ENCODE peak calls at places on chromosomes 4 and X, in six cellular contexts. G is GM23248, J is hepatocyte, N is GM23338, V is OCI-LY7, X is SK-N-SH. C is an unnamed sample. For H4K20me1, the result is how much of the 10 kb centered on the place peaks cover.

GRCh38 chrX:71464968-71465367 is 67.9 kb upstream of the OGT start:
- DNase-seq in G (no peak), J (no peak), N (no peak), V (no peak), X (no peak), C (no peak)

GRCh38 chr4:158410272-158410671 is 111.4 kb upstream of the RXFP1 start:
- DNase-seq in G (peak), J (no peak), N (peak), V (no peak), X (no peak), C (peak)

GRCh38 chr4:168656055-168656660 is 159.3 kb downstream of the PALLD start:
- DNase-seq in G (peak), J (no peak), N (no peak), V (no peak), X (no peak), C (peak)

GRCh38 chrX:113369056-113369455 is 528.4 kb upstream of the AMOT start:
- DNase-seq in G (no peak), J (no peak), N (peak), V (no peak), X (no peak), C (no peak)

GRCh38 chr4:2166253-2166652 is 75.7 kb downstream of the HAUS3 start:
- DNase-seq in G (no peak), J (no peak), N (no peak), V (no peak), X (peak), C (no peak)

GRCh38 chr4:11529625-11530201 is 101.0 kb upstream of the HS3ST1 start:
- DNase-seq in G (no peak), J (peak), N (no peak), V (no peak), X (no peak), C (peak)

GRCh38 chr4:23904639-23905061 is 14.8 kb upstream of the PPARGC1A start:
- DNase-seq in G (no peak), J (no peak), N (no peak), V (no peak), X (no peak), C (no peak)

GRCh38 chr4:143391261-143391660 is 54.6 kb downstream of the GAB1 start:
- DNase-seq in G (no peak), J (no peak), N (peak), V (peak), X (no peak), C (no peak)

GRCh38 chrX:30241724-30242415 is at the start of gene MAGEB4:
- DNase-seq in G (no peak), J (no peak), N (no peak), V (no peak), X (no peak), C (no peak)

GRCh38 chr4:125313989-125314602 is 659 bp upstream of the FAT4 start:
- DNase-seq in G (peak), J (peak), N (peak), V (no peak), X (no peak), C (no peak)

GRCh38 chr4:22857411-22857810 is 164.7 kb downstream of the GBA3 start:
- DNase-seq in G (no peak), J (no peak), N (no peak), V (no peak), X (no peak), C (no peak)

GRCh38 chrX:43552166-43552565 is 103.9 kb upstream of the MAOA start:
- DNase-seq in G (no peak), J (peak), N (no peak), V (no peak), X (no peak), C (peak)

GRCh38 chrX:8820910-8821527 is 19.8 kb upstream of the FAM9A start:
- DNase-seq in G (peak), J (peak), N (peak), V (no peak), X (no peak), C (peak)

GRCh38 chr4:823761-824460 is 2.0 kb downstream of the CPLX1 start:
- DNase-seq in G (no peak), J (no peak), N (peak), V (no peak), X (no peak), C (no peak)

GRCh38 chrX:15686818-15687685 is 22.4 kb upstream of the CLTRN start:
- DNase-seq in G (peak), J (peak), N (peak), V (peak), X (peak), C (peak)

GRCh38 chr4:159607824-159608223 is 504.9 kb downstream of the RAPGEF2 start:
- DNase-seq in G (no peak), J (no peak), N (peak), V (no peak), X (no peak), C (no peak)

GRCh38 chr4:40525811-40526598 is 103.7 kb downstream of the RBM47 start:
- DNase-seq in G (peak), J (peak), N (peak), V (no peak), X (no peak), C (peak)

GRCh38 chr4:87458913-87459312 is 36.5 kb downstream of the NUDT9 start:
- DNase-seq in G (no peak), J (no peak), N (no peak), V (no peak), X (no peak), C (no peak)

GRCh38 chr4:15718465-15718864 is 15.6 kb downstream of the BST1 start:
- DNase-seq in G (no peak), J (no peak), N (no peak), V (no peak), X (no peak), C (no peak)

GRCh38 chr4:131370846-131371245 is 1778.2 kb upstream of the PCDH10 start:
- DNase-seq in G (no peak), J (peak), N (no peak), V (no peak), X (no peak), C (peak)

GRCh38 chrX:65196758-65197371 is 220.6 kb upstream of the ZC4H2 start:
- DNase-seq in G (peak), J (peak), N (peak), V (peak), X (no peak), C (peak)

GRCh38 chrX:10168226-10168625 is 11.5 kb downstream of the CLCN4 start:
- DNase-seq in G (no peak), J (no peak), N (no peak), V (no peak), X (no peak), C (no peak)

GRCh38 chr4:139552506-139552905 is 3.5 kb downstream of the SETD7 start:
- DNase-seq in G (peak), J (no peak), N (no peak), V (no peak), X (no peak), C (no peak)

GRCh38 chr4:88765729-88766128 is 68.1 kb upstream of the NAP1L5 start:
- DNase-seq in G (peak), J (no peak), N (no peak), V (no peak), X (no peak), C (peak)

GRCh38 chr4:108060164-108060563 is 70.5 kb downstream of the HADH start:
- DNase-seq in G (peak), J (peak), N (peak), V (no peak), X (peak), C (peak)

GRCh38 chr4:19857405-19857804 is 394.3 kb upstream of the SLIT2 start:
- DNase-seq in G (peak), J (peak), N (no peak), V (no peak), X (no peak), C (no peak)

GRCh38 chr4:153912296-153912695 is 123.4 kb upstream of the SFRP2 start:
- DNase-seq in G (no peak), J (no peak), N (no peak), V (no peak), X (no peak), C (no peak)

GRCh38 chrX:93422693-93423092 is 250.7 kb downstream of the NAP1L3 start:
- DNase-seq in G (peak), J (peak), N (peak), V (peak), X (peak), C (peak)

GRCh38 chr4:106195435-106195950 is 120.5 kb downstream of the TBCK start:
- DNase-seq in G (no peak), J (peak), N (peak), V (no peak), X (no peak), C (no peak)

GRCh38 chr4:8267077-8267476 is 2.5 kb upstream of the HTRA3 start:
- DNase-seq in G (peak), J (peak), N (peak), V (peak), X (peak), C (peak)

GRCh38 chrX:50536955-50537354 is 66.3 kb upstream of the DGKK start:
- DNase-seq in G (no peak), J (no peak), N (no peak), V (peak), X (no peak), C (no peak)

GRCh38 chrX:63920875-63921274 is 135.9 kb upstream of the ARHGEF9 start:
- DNase-seq in G (no peak), J (no peak), N (no peak), V (peak), X (no peak), C (no peak)

GRCh38 chr4:140755811-140756291 is 334 bp downstream of the TBC1D9 start:
- DNase-seq in G (peak), J (peak), N (peak), V (peak), X (peak), C (no peak)

GRCh38 chr4:6378493-6379445 is 93.6 kb downstream of the PPP2R2C start:
- DNase-seq in G (no peak), J (no peak), N (no peak), V (no peak), X (no peak), C (no peak)

GRCh38 chrX:47628980-47629379 is 750 bp downstream of the CFP start:
- DNase-seq in G (no peak), J (no peak), N (peak), V (peak), X (no peak), C (peak)

GRCh38 chrX:24153175-24153795 is 3.8 kb downstream of the ZFX start:
- DNase-seq in G (peak), J (peak), N (peak), V (peak), X (no peak), C (no peak)

DNA sequence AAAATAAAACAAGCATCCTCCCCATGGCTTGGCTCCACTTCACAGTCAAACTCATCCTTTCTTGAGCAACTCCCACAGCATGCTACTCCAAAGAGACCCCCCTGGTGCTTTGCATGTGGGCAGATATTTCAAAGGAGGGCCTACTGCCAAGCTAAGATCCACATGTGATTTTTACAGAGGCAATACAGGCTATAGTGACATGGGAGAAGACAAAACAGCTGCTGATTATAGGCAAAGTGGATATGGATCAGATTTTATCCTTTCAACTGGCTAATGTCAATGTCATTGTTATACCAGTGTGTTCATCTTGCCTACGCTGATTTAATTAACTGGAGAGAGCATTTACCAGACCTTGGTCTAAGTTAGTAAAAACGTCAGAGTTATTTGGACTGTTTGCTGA is 328.3 kb downstream of the KLHL13 start:
- DNase-seq in G (no peak), J (no peak), N (no peak), V (no peak), X (peak), C (no peak)
- TF ChIP-seq EZH2phosphoT487 in G (no peak), J (no peak), N (no peak), V (no peak), X (no peak), C (no peak)

DNA sequence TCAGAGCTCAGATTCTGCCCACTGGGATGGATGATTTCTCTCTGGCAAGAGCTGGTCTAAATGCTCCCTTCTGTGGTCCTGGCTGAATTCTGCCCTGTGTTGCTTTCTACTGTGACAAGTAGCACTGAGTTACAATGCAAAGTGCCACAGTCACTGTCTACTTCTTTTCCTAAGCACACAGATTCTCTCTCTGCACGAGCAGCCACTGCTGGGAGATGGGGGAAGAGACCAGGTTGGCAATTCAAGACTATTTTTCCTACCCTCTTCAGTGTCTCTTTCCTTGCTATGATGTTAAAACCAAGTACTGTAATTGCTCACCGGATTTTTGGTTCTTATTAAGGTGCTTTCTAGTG is 45.5 kb downstream of the STAP1 start:
- DNase-seq in G (no peak), J (no peak), N (no peak), V (no peak), X (no peak), C (no peak)
- H4K20me1 ChIP-seq in G (under half), J (under half), N (under half), V (under half), X (under half), C (under half)

DNA sequence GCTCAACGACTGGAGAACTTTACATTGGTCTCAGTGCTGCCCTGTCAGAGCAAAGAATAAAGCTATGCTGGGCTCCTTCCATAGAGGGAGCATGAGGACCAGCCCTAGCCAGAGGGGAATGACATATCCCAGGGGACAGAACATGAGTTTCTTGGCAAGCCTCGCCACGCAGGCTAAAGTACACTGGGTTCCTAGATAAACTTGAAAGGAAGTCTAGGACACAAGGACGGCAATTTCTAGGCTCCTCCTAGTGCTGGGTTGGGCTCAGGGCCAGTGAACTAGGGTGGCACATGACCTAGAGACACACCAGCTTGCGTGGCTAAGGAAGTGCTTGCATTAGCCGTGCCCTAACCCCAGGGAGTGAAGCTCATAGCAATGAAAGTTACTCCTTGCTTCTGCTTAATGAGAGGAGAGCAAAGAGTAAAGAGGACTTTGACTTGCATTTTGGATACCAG is 141.0 kb downstream of the MAB21L2 start:
- DNase-seq in G (peak), J (peak), N (peak), V (no peak), X (no peak), C (peak)
- TF ChIP-seq EZH2phosphoT487 in G (no peak), J (no peak), N (no peak), V (no peak), X (no peak), C (no peak)

GRCh38 chrX:1387141-1387776 is 4.7 kb downstream of the SLC25A6 start:
- DNase-seq in G (no peak), J (no peak), N (no peak), V (no peak), X (peak), C (no peak)

GRCh38 chrX:1384738-1385250 is 7.1 kb downstream of the SLC25A6 start:
- DNase-seq in G (no peak), J (no peak), N (no peak), V (no peak), X (peak), C (no peak)

GRCh38 chrX:1385824-1386223 is 6.1 kb downstream of the SLC25A6 start:
- DNase-seq in G (no peak), J (no peak), N (no peak), V (no peak), X (peak), C (no peak)

GRCh38 chrX:1385251-1385794 is 6.6 kb downstream of the SLC25A6 start:
- DNase-seq in G (no peak), J (no peak), N (no peak), V (no peak), X (peak), C (no peak)

GRCh38 chrX:1386338-1387127 is 5.4 kb downstream of the SLC25A6 start:
- DNase-seq in G (no peak), J (no peak), N (no peak), V (no peak), X (peak), C (no peak)
- H4K20me1 ChIP-seq in G (under half), J (half or more), N (under half), V (under half), X (half or more), C (half or more)

DNA sequence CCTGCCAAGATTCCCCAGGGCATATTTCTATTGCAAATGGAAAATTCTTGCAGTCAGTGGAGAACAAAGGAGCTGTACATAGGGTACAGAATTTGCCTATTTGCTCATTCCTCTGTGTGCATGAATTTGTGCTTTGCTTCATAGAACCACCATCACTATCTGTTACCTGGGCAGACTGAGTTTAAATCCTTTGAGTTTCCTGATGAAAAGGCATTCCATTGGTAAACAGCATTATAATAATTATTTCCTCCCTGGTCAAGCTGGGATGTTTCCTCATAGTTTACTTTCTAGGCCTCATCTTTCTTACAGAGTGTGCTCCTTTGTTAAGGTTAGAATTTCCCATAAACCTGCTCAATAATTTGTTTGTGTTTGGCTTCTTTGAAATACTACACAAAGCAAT is 809 bp upstream of the SLC6A14 start:
- DNase-seq in G (no peak), J (no peak), N (no peak), V (no peak), X (no peak), C (no peak)
- TF ChIP-seq EZH2phosphoT487 in G (no peak), J (no peak), N (no peak), V (no peak), X (no peak), C (no peak)

C was measured in PC-3.